ENCODE peak calls at places on chromosomes 4 and X, in ten cellular contexts. L is tibial nerve; O is fibroblast of the aortic adventitia; P is PC-3; X is glutamatergic neuron; Q is foreskin fibroblast; Z is H9; T is astrocyte of the cerebellum; W is CD8-positive, alpha-beta T cell; M is cardiac fibroblast. A is an unnamed sample.

GRCh38 chrX:47584714-47585113 is 2.5 kb downstream of the TIMP1 start:
- DNase-seq in L (no peak), O (no peak), P (no peak), X (no peak), Q (no peak), Z (no peak), T (no peak), W (no peak), M (no peak), A (no peak)

GRCh38 chr4:156575430-156576073 is 396.0 kb downstream of the PDGFC start:
- DNase-seq in L (no peak), O (no peak), P (peak), X (no peak), Q (no peak), Z (peak), T (no peak), W (no peak), M (peak), A (no peak)

GRCh38 chr4:87465739-87466366 is 43.5 kb downstream of the NUDT9 start:
- DNase-seq in L (peak), O (peak), P (peak), X (no peak), Q (peak), Z (no peak), T (peak), W (peak), M (peak), A (peak)

GRCh38 chrX:10048076-10048475 is 80.9 kb downstream of the CLDN34 start:
- DNase-seq in L (no peak), O (peak), P (no peak), X (no peak), Q (peak), Z (no peak), T (no peak), W (no peak), M (no peak), A (no peak)

GRCh38 chr4:123777297-123777859 is 380.8 kb downstream of the SPRY1 start:
- DNase-seq in L (no peak), O (peak), P (no peak), X (no peak), Q (peak), Z (no peak), T (no peak), W (no peak), M (peak), A (no peak)

GRCh38 chrX:95893632-95894031 is 791.0 kb upstream of the DIAPH2 start:
- DNase-seq in L (peak), O (peak), P (no peak), X (no peak), Q (peak), Z (no peak), T (peak), W (no peak), M (peak), A (no peak)

GRCh38 chr4:158802914-158803313 is 34.1 kb downstream of the FNIP2 start:
- DNase-seq in L (no peak), O (no peak), P (no peak), X (no peak), Q (no peak), Z (no peak), T (no peak), W (no peak), M (no peak), A (no peak)

GRCh38 chr4:100286601-100287000 is 96.3 kb upstream of the DDIT4L start:
- DNase-seq in L (no peak), O (no peak), P (no peak), X (peak), Q (no peak), Z (peak), T (no peak), W (no peak), M (no peak), A (no peak)

GRCh38 chr4:83261307-83261706 is 23.3 kb downstream of the COQ2 start:
- DNase-seq in L (no peak), O (no peak), P (no peak), X (no peak), Q (no peak), Z (no peak), T (no peak), W (no peak), M (no peak), A (no peak)

DNA sequence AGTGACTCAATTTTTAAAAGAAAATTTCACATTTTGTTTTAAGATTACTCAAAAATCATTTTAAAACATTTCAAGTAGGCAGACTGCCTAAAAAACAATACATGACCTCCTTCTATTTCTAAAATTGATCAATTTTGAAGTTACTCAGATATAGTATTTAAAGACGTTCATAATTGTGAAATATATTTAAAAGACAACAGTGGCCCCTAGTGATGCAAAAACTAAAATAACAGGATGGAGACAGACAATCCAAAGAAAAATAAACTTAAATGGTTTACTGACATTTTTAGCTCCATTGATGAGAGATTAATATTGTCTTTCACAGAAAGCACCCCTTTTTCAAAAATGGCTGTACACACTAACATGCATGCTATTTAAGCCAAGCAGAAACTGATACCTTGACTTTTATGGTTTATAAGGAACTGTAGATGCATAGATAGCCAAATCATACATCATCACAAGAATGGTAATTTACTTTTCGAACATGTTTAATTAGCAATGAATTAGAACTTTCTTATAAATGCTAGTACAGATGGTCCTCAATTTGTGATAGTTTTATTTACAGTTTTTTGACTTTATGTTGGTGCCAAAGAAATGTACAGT is 69.8 kb upstream of the FAT4 start:
- DNase-seq in L (no peak), O (peak), P (peak), X (no peak), Q (peak), Z (no peak), T (peak), W (no peak), M (peak), A (no peak)
- TF ChIP-seq CTCF in L (peak), O (peak), P (peak), X (peak), Q (peak), Z (peak), T (no peak), W (no peak), M (peak), A (peak)

DNA sequence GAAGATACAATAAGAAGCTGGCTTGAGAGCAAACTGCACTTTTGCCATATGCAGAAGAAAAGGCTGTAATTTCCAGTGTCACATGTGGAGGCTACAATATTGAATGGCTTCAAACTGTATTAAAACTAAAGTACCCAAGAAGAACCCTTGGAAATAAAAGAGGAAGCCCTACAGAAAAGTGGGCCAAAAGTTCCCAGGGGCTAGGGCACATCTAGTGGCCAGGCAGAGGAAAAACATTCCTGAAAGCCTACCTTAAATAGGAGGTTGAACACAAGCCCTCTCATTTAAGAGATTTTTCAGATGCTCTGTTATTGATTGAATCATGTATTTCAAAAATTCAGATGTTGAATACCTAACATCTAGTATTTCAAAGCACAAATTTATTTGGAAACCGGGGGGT is 40.6 kb upstream of the PRDX4 start:
- DNase-seq in L (no peak), O (no peak), P (no peak), X (no peak), Q (no peak), Z (no peak), T (no peak), W (no peak), M (no peak), A (no peak)
- TF ChIP-seq CTCF in L (no peak), O (peak), P (peak), X (no peak), Q (no peak), Z (peak), T (peak), W (no peak), M (peak), A (no peak)

GRCh38 chrX:56978172-56978571 is 17.2 kb downstream of the SPIN3 start:
- DNase-seq in L (peak), O (peak), P (peak), X (no peak), Q (peak), Z (peak), T (peak), W (peak), M (peak), A (no peak)
- TF ChIP-seq CTCF in L (peak), O (peak), P (peak), X (peak), Q (peak), Z (peak), T (peak), W (peak), M (peak), A (peak)

DNA sequence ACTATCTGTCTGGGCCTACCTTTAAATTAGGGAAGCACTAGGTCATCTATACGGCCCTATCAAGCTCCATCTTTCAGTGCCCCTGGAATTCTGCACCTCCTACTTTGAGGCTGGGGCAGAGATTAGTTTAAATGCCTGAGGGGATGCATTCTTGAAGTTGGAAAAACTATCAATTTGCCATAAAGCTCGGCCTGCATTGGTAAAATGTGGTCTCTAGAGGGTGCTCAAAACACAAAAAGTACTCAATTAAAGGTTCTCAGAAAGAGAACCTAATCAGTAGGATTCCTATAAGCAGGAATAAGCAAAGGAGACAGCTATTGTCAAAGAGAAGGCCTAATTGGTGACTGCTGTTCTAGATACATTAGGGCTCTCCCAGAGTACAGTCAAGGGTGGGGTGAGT is 111.7 kb downstream of the AMER1 start:
- DNase-seq in L (no peak), O (peak), P (peak), X (no peak), Q (peak), Z (no peak), T (no peak), W (no peak), M (peak), A (no peak)
- TF ChIP-seq CTCF in L (no peak), O (peak), P (peak), X (peak), Q (peak), Z (peak), T (no peak), W (no peak), M (no peak), A (peak)